ENCODE peak calls at places on chromosomes 6 and 20, in eight cellular contexts. One of them, this sample, is unnamed.

GRCh38 chr6:109318328-109318876 is 63.9 kb downstream of the CD164 start:
- DNase-seq in stomach: no peak
- DNase-seq in HepG2: peak
- DNase-seq in suprapubic skin: no peak
- DNase-seq in HCT116: no peak
- DNase-seq in spleen: no peak
- DNase-seq in GM12878: no peak
- DNase-seq in breast epithelium: no peak
- DNase-seq in this sample: no peak

GRCh38 chr6:52503853-52504777 is 72.7 kb downstream of the TRAM2 start:
- DNase-seq in GM12878: no peak
- DNase-seq in suprapubic skin: peak
- DNase-seq in HepG2: no peak
- DNase-seq in breast epithelium: peak
- DNase-seq in HCT116: peak
- DNase-seq in stomach: peak
- DNase-seq in spleen: peak
- DNase-seq in this sample: no peak

GRCh38 chr6:109793793-109794192 is 102.7 kb downstream of the FIG4 start:
- DNase-seq in stomach: no peak
- DNase-seq in HepG2: no peak
- DNase-seq in suprapubic skin: no peak
- DNase-seq in GM12878: no peak
- DNase-seq in HCT116: peak
- DNase-seq in breast epithelium: no peak
- DNase-seq in spleen: no peak
- DNase-seq in this sample: no peak

GRCh38 chr20:4082406-4083102 is 67.2 kb upstream of the RNF24 start:
- DNase-seq in breast epithelium: no peak
- DNase-seq in stomach: no peak
- DNase-seq in spleen: peak
- DNase-seq in suprapubic skin: peak
- DNase-seq in HepG2: peak
- DNase-seq in HCT116: no peak
- DNase-seq in GM12878: peak
- DNase-seq in this sample: no peak

GRCh38 chr20:10739134-10739533 is 65.3 kb upstream of the JAG1 start:
- DNase-seq in suprapubic skin: no peak
- DNase-seq in HepG2: no peak
- DNase-seq in breast epithelium: no peak
- DNase-seq in spleen: no peak
- DNase-seq in stomach: no peak
- DNase-seq in HCT116: no peak
- DNase-seq in GM12878: no peak
- DNase-seq in this sample: no peak

GRCh38 chr20:38355161-38356012 is 9.1 kb downstream of the LBP start:
- DNase-seq in stomach: no peak
- DNase-seq in GM12878: no peak
- DNase-seq in breast epithelium: no peak
- DNase-seq in suprapubic skin: no peak
- DNase-seq in HCT116: no peak
- DNase-seq in HepG2: no peak
- DNase-seq in spleen: no peak
- DNase-seq in this sample: peak

GRCh38 chr6:97177905-97178304 is 105.1 kb downstream of the MMS22L start:
- DNase-seq in HCT116: no peak
- DNase-seq in stomach: no peak
- DNase-seq in spleen: no peak
- DNase-seq in breast epithelium: no peak
- DNase-seq in HepG2: peak
- DNase-seq in GM12878: no peak
- DNase-seq in suprapubic skin: no peak
- DNase-seq in this sample: no peak

GRCh38 chr20:3312940-3313656 is 74.1 kb upstream of the SLC4A11 start:
- DNase-seq in GM12878: no peak
- DNase-seq in suprapubic skin: no peak
- DNase-seq in HepG2: peak
- DNase-seq in HCT116: no peak
- DNase-seq in stomach: no peak
- DNase-seq in breast epithelium: no peak
- DNase-seq in spleen: no peak
- DNase-seq in this sample: no peak

GRCh38 chr6:52512199-52512598 is 64.7 kb downstream of the TRAM2 start:
- DNase-seq in suprapubic skin: no peak
- DNase-seq in GM12878: no peak
- DNase-seq in spleen: no peak
- DNase-seq in HepG2: no peak
- DNase-seq in HCT116: peak
- DNase-seq in stomach: no peak
- DNase-seq in breast epithelium: no peak
- DNase-seq in this sample: no peak

GRCh38 chr20:51628533-51629398 is 86.2 kb upstream of the NFATC2 start:
- DNase-seq in breast epithelium: no peak
- DNase-seq in HCT116: no peak
- DNase-seq in GM12878: no peak
- DNase-seq in stomach: no peak
- DNase-seq in spleen: no peak
- DNase-seq in HepG2: peak
- DNase-seq in suprapubic skin: no peak
- DNase-seq in this sample: no peak

GRCh38 chr6:106534564-106534982 is 94.7 kb downstream of the RTN4IP1 start:
- DNase-seq in HepG2: no peak
- DNase-seq in spleen: no peak
- DNase-seq in GM12878: no peak
- DNase-seq in suprapubic skin: no peak
- DNase-seq in stomach: no peak
- DNase-seq in breast epithelium: no peak
- DNase-seq in HCT116: no peak
- DNase-seq in this sample: no peak

GRCh38 chr6:48109902-48110301 is 1.1 kb downstream of the PTCHD4 start:
- DNase-seq in GM12878: no peak
- DNase-seq in breast epithelium: no peak
- DNase-seq in stomach: no peak
- DNase-seq in spleen: no peak
- DNase-seq in HCT116: no peak
- DNase-seq in suprapubic skin: no peak
- DNase-seq in HepG2: peak
- DNase-seq in this sample: no peak

GRCh38 chr6:5287205-5287965 is 26.1 kb downstream of the FARS2 start:
- DNase-seq in HepG2: no peak
- DNase-seq in HCT116: no peak
- DNase-seq in stomach: no peak
- DNase-seq in suprapubic skin: no peak
- DNase-seq in breast epithelium: no peak
- DNase-seq in GM12878: no peak
- DNase-seq in spleen: no peak
- DNase-seq in this sample: no peak

GRCh38 chr6:44064089-44064947 is 62.9 kb downstream of the MRPL14 start:
- DNase-seq in breast epithelium: no peak
- DNase-seq in stomach: peak
- DNase-seq in spleen: no peak
- DNase-seq in suprapubic skin: no peak
- DNase-seq in HepG2: peak
- DNase-seq in GM12878: no peak
- DNase-seq in HCT116: no peak
- DNase-seq in this sample: no peak

GRCh38 chr20:57040924-57041323 is 225.5 kb downstream of the BMP7 start:
- DNase-seq in HepG2: no peak
- DNase-seq in stomach: no peak
- DNase-seq in suprapubic skin: no peak
- DNase-seq in HCT116: no peak
- DNase-seq in breast epithelium: no peak
- DNase-seq in GM12878: no peak
- DNase-seq in spleen: no peak
- DNase-seq in this sample: no peak

GRCh38 chr6:12555781-12556180 is 160.8 kb upstream of the PHACTR1 start:
- DNase-seq in spleen: no peak
- DNase-seq in HCT116: no peak
- DNase-seq in breast epithelium: no peak
- DNase-seq in GM12878: no peak
- DNase-seq in stomach: no peak
- DNase-seq in suprapubic skin: no peak
- DNase-seq in HepG2: no peak
- DNase-seq in this sample: no peak

GRCh38 chr6:344816-345340 is 46.7 kb upstream of the IRF4 start:
- DNase-seq in suprapubic skin: no peak
- DNase-seq in spleen: peak
- DNase-seq in stomach: no peak
- DNase-seq in HCT116: no peak
- DNase-seq in GM12878: no peak
- DNase-seq in breast epithelium: no peak
- DNase-seq in HepG2: no peak
- DNase-seq in this sample: no peak

GRCh38 chr6:1526689-1527088 is 83.0 kb upstream of the FOXC1 start:
- DNase-seq in suprapubic skin: no peak
- DNase-seq in GM12878: no peak
- DNase-seq in breast epithelium: no peak
- DNase-seq in spleen: no peak
- DNase-seq in HepG2: no peak
- DNase-seq in stomach: no peak
- DNase-seq in HCT116: no peak
- DNase-seq in this sample: no peak

GRCh38 chr6:43059168-43060033 is at the start of the genes KLC4 and MRPL2:
- DNase-seq in HCT116: peak
- DNase-seq in stomach: peak
- DNase-seq in GM12878: peak
- DNase-seq in breast epithelium: peak
- DNase-seq in spleen: peak
- DNase-seq in suprapubic skin: peak
- DNase-seq in HepG2: peak
- DNase-seq in this sample: peak
- TF ChIP-seq POLR2A in HCT116: no peak
- TF ChIP-seq POLR2A in stomach: no peak
- TF ChIP-seq POLR2A in GM12878: peak
- TF ChIP-seq POLR2A in breast epithelium: peak
- TF ChIP-seq POLR2A in spleen: peak
- TF ChIP-seq POLR2A in suprapubic skin: no peak
- TF ChIP-seq POLR2A in HepG2: no peak
- TF ChIP-seq POLR2A in this sample: peak

DNA sequence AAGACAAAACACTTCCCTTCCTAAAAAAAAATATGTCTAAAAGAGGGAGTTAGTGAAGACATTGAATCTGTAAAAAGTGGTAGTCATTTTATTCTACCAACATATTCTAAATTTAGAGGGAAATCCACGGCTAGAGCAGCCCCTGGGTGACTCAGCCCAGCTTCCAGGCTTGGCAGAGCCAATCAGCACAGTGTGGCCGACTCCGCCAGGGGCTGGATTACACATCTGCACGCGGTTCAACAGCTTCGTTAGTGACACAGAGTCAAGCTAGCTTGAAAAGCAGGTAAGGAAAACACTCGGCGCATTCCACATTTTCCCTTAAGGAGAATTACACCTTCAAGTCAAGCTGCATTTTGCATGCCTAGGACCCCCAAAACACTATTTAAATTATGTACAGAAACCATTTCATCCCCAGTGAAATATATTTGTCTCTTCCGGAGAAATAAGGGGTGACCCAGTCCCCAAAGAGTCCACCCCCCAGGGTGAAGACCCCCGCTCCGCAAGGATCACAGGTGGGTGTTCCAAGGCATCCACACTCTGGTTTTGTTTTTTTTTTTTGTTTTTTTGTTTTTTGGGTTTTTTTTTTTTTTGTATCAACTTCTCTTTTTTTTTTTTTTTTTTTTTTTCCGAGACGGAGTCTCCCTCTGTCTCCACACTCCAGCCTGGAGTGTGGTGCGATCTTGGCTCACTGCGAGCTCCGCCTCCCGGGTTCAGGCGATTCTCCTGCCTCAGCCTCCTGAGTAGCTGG is 58.4 kb upstream of the ARID1B start:
- DNase-seq in HCT116: peak
- DNase-seq in GM12878: no peak
- DNase-seq in stomach: peak
- DNase-seq in HepG2: peak
- DNase-seq in suprapubic skin: no peak
- DNase-seq in breast epithelium: no peak
- DNase-seq in spleen: no peak
- DNase-seq in this sample: no peak
- TF ChIP-seq POLR2AphosphoS5 in HCT116: peak
- TF ChIP-seq POLR2AphosphoS5 in GM12878: no peak
- TF ChIP-seq POLR2AphosphoS5 in stomach: no peak
- TF ChIP-seq POLR2AphosphoS5 in HepG2: no peak
- TF ChIP-seq POLR2AphosphoS5 in suprapubic skin: peak
- TF ChIP-seq POLR2AphosphoS5 in breast epithelium: no peak
- TF ChIP-seq POLR2AphosphoS5 in spleen: no peak
- TF ChIP-seq POLR2AphosphoS5 in this sample: no peak

GRCh38 chr6:148328876-148329567 is 13.6 kb upstream of the SASH1 start:
- DNase-seq in suprapubic skin: no peak
- DNase-seq in HCT116: no peak
- DNase-seq in spleen: no peak
- DNase-seq in HepG2: peak
- DNase-seq in GM12878: no peak
- DNase-seq in breast epithelium: no peak
- DNase-seq in stomach: no peak
- DNase-seq in this sample: no peak
- TF ChIP-seq POLR2A in suprapubic skin: no peak
- TF ChIP-seq POLR2A in HCT116: no peak
- TF ChIP-seq POLR2A in spleen: no peak
- TF ChIP-seq POLR2A in HepG2: no peak
- TF ChIP-seq POLR2A in GM12878: no peak
- TF ChIP-seq POLR2A in breast epithelium: no peak
- TF ChIP-seq POLR2A in stomach: no peak
- TF ChIP-seq POLR2A in this sample: no peak

GRCh38 chr20:13320702-13321101 is 99.6 kb downstream of the ISM1 start:
- DNase-seq in suprapubic skin: no peak
- DNase-seq in stomach: no peak
- DNase-seq in breast epithelium: no peak
- DNase-seq in HCT116: no peak
- DNase-seq in HepG2: no peak
- DNase-seq in GM12878: no peak
- DNase-seq in spleen: no peak
- DNase-seq in this sample: no peak

GRCh38 chr20:13325033-13325432 is 104.0 kb downstream of the ISM1 start:
- DNase-seq in GM12878: no peak
- DNase-seq in suprapubic skin: no peak
- DNase-seq in spleen: no peak
- DNase-seq in stomach: no peak
- DNase-seq in HCT116: peak
- DNase-seq in HepG2: peak
- DNase-seq in breast epithelium: no peak
- DNase-seq in this sample: no peak

GRCh38 chr20:13321416-13321815 is 100.3 kb downstream of the ISM1 start:
- DNase-seq in suprapubic skin: no peak
- DNase-seq in spleen: no peak
- DNase-seq in stomach: no peak
- DNase-seq in HepG2: no peak
- DNase-seq in GM12878: no peak
- DNase-seq in HCT116: no peak
- DNase-seq in breast epithelium: no peak
- DNase-seq in this sample: no peak

GRCh38 chr20:13322621-13323020 is 101.5 kb downstream of the ISM1 start:
- DNase-seq in stomach: no peak
- DNase-seq in suprapubic skin: no peak
- DNase-seq in GM12878: no peak
- DNase-seq in breast epithelium: no peak
- DNase-seq in HepG2: peak
- DNase-seq in spleen: no peak
- DNase-seq in HCT116: no peak
- DNase-seq in this sample: no peak

DNA sequence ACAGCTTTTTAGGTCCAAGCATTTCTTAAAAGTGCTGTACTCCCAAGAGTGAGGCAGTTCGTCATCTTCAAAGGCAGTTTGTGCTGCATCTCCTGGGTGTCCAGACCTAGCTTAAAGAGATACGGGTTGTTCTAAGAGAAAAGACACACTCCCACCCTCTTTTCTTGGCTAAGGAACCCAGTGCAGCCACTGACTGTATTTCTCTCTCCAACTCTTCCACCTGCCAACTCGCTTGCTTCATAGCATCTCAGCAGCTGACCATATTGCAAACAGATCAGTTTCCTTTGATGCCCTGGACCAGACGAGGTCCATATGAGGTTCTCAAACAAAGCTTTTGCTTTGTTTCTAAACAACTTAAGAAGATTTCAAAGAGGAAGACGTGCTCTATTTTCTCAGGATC is 101.1 kb downstream of the ISM1 start:
- DNase-seq in suprapubic skin: no peak
- DNase-seq in spleen: no peak
- DNase-seq in HCT116: no peak
- DNase-seq in stomach: no peak
- DNase-seq in breast epithelium: no peak
- DNase-seq in HepG2: peak
- DNase-seq in GM12878: no peak
- DNase-seq in this sample: no peak
- TF ChIP-seq POLR2AphosphoS5 in suprapubic skin: peak
- TF ChIP-seq POLR2AphosphoS5 in spleen: no peak
- TF ChIP-seq POLR2AphosphoS5 in HCT116: no peak
- TF ChIP-seq POLR2AphosphoS5 in stomach: no peak
- TF ChIP-seq POLR2AphosphoS5 in breast epithelium: peak
- TF ChIP-seq POLR2AphosphoS5 in HepG2: no peak
- TF ChIP-seq POLR2AphosphoS5 in GM12878: no peak
- TF ChIP-seq POLR2AphosphoS5 in this sample: no peak